ENCODE peak calls at places on chromosome 21, in five cellular contexts. O is psoas muscle; D is T-helper 1 cell; P is effector CD4-positive, alpha-beta T cell; N is SK-N-SH. M is an unnamed sample.

GRCh38 chr21:45990049-45990711 is 8.6 kb downstream of the COL6A1 start:
- DNase-seq in N (no peak), D (no peak), O (peak; percentile 14), P (peak; percentile 1), M (peak; percentile 22)

GRCh38 chr21:29904359-29905282 is 35.2 kb downstream of the GRIK1 start:
- DNase-seq in D (no peak), O (no peak), P (no peak), N (no peak), M (no peak)

GRCh38 chr21:45299864-45300785 is 12.4 kb upstream of the POFUT2 start:
- DNase-seq in P (no peak), D (no peak), N (no peak), O (no peak), M (no peak)

GRCh38 chr21:16514316-16514715 is 784.5 kb downstream of the USP25 start:
- DNase-seq in D (no peak), N (no peak), O (no peak), P (no peak), M (no peak)

GRCh38 chr21:43280949-43281633 is 112.3 kb downstream of the CRYAA start:
- DNase-seq in N (no peak), P (no peak), O (peak; percentile 12), D (no peak), M (peak; percentile 12)

GRCh38 chr21:18677632-18678031 is 274.0 kb upstream of the TMPRSS15 start:
- DNase-seq in D (no peak), O (no peak), N (no peak), P (no peak), M (no peak)

GRCh38 chr21:45997205-45997494 is 15.6 kb downstream of the COL6A1 start:
- DNase-seq in N (no peak), O (no peak), D (no peak), P (no peak), M (no peak)

GRCh38 chr21:16046625-16047340 is 317.0 kb downstream of the USP25 start:
- DNase-seq in D (no peak), O (no peak), N (no peak), P (no peak), M (no peak)

GRCh38 chr21:39451332-39452206 is at the start of gene SH3BGR:
- DNase-seq in P (no peak), N (peak; percentile 18), D (no peak), O (peak; percentile 70), M (peak; percentile 82)

GRCh38 chr21:43936186-43936967 is 71.4 kb downstream of the AGPAT3 start:
- DNase-seq in P (no peak), N (no peak), D (no peak), O (peak; percentile 26), M (no peak)

GRCh38 chr21:33064623-33064996 is 5.3 kb upstream of the OLIG1 start:
- DNase-seq in D (no peak), P (no peak), N (no peak), O (no peak), M (no peak)

GRCh38 chr21:45991606-45992301 is 10.2 kb downstream of the COL6A1 start:
- DNase-seq in N (no peak), P (peak; percentile 0), O (no peak), D (no peak), M (peak; percentile 23)

GRCh38 chr21:29680273-29680672 is 259.5 kb downstream of the GRIK1 start:
- DNase-seq in D (no peak), P (no peak), N (no peak), O (no peak), M (no peak)

GRCh38 chr21:32181415-32181814 is 97.4 kb downstream of the MIS18A start:
- DNase-seq in P (no peak), O (no peak), D (no peak), N (no peak), M (peak; percentile 51)

GRCh38 chr21:33070921-33071877 is 1.3 kb downstream of the OLIG1 start:
- DNase-seq in O (no peak), P (no peak), D (no peak), N (peak; percentile 22), M (no peak)

GRCh38 chr21:16587671-16588379 is 858.0 kb downstream of the USP25 start:
- DNase-seq in O (no peak), D (no peak), N (peak; percentile 52), P (no peak), M (no peak)

GRCh38 chr21:28776251-28776650 is 216.4 kb downstream of the LTN1 start:
- DNase-seq in D (no peak), P (no peak), O (no peak), N (no peak), M (no peak)

GRCh38 chr21:41638201-41638790 is 128.6 kb downstream of the RIPK4 start:
- DNase-seq in P (no peak), N (no peak), D (no peak), O (no peak), M (no peak)

GRCh38 chr21:33644383-33645074 is 2.2 kb downstream of the ITSN1 start:
- DNase-seq in D (no peak), P (no peak), O (peak; percentile 30), N (no peak), M (no peak)

GRCh38 chr21:42474043-42474831 is 21.8 kb downstream of the RSPH1 start:
- DNase-seq in D (no peak), N (peak; percentile 43), P (no peak), O (no peak), M (no peak)

GRCh38 chr21:36355071-36355680 is 30.0 kb upstream of the CHAF1B start:
- DNase-seq in N (no peak), O (no peak), D (no peak), P (no peak), M (no peak)

GRCh38 chr21:34592120-34592561 is 22.8 kb downstream of the RCAN1 start:
- DNase-seq in P (no peak), O (peak; percentile 27), D (no peak), N (no peak), M (peak; percentile 79)

GRCh38 chr21:38525454-38525853 is 27.2 kb upstream of the ERG start:
- DNase-seq in O (no peak), N (no peak), D (no peak), P (no peak), M (no peak)

GRCh38 chr21:43598416-43599120 is 60.7 kb downstream of the HSF2BP start:
- DNase-seq in N (no peak), O (no peak), P (no peak), D (no peak), M (no peak)

GRCh38 chr21:44291936-44292811 is 6.5 kb downstream of the AIRE start:
- DNase-seq in D (no peak), N (peak; percentile 73), P (no peak), O (peak; percentile 20), M (no peak)

GRCh38 chr21:45128613-45129226 is 54.3 kb downstream of the ADARB1 start:
- DNase-seq in P (peak; percentile 71), N (peak; percentile 87), O (peak; percentile 78), D (peak; percentile 65), M (peak; percentile 84)

GRCh38 chr21:26717146-26717739 is 128.0 kb downstream of the ADAMTS1 start:
- DNase-seq in P (no peak), N (peak; percentile 24), O (no peak), D (no peak), M (no peak)

GRCh38 chr21:46253610-46254124 is 25.1 kb upstream of the LSS start:
- DNase-seq in D (peak; percentile 14), N (no peak), P (no peak), O (no peak), M (no peak)

GRCh38 chr21:40054403-40054802 is 187.2 kb downstream of the PCP4 start:
- DNase-seq in N (no peak), O (no peak), P (no peak), D (no peak), M (peak; percentile 36)

GRCh38 chr21:34824314-34824713 is 155.5 kb downstream of the CLIC6 start:
- DNase-seq in P (no peak), D (no peak), N (no peak), O (no peak), M (no peak)

GRCh38 chr21:43188712-43189151 is 19.9 kb downstream of the CRYAA start:
- DNase-seq in N (no peak), O (no peak), P (no peak), D (no peak), M (peak; percentile 61)

GRCh38 chr21:34813266-34813886 is 144.6 kb downstream of the CLIC6 start:
- DNase-seq in N (no peak), D (no peak), O (no peak), P (no peak), M (no peak)

GRCh38 chr21:38815060-38815405 is 9.3 kb downstream of the ETS2 start:
- DNase-seq in N (no peak), D (no peak), P (no peak), O (no peak), M (no peak)

GRCh38 chr21:25639167-25639921 is at the start of gene JAM2:
- DNase-seq in O (peak; percentile 47), P (peak; percentile 21), N (peak; percentile 88), D (peak; percentile 29), M (peak; percentile 76)

GRCh38 chr21:36288651-36289243 is 31.2 kb upstream of the MORC3 start:
- DNase-seq in O (no peak), D (no peak), N (no peak), P (no peak), M (no peak)

GRCh38 chr21:28818663-28819278 is 173.9 kb downstream of the LTN1 start:
- DNase-seq in D (no peak), N (no peak), O (no peak), P (no peak), M (no peak)

GRCh38 chr21:42845296-42845965 is 33.9 kb downstream of the WDR4 start:
- DNase-seq in N (peak; percentile 5), O (no peak), D (no peak), P (no peak), M (peak; percentile 67)

M was measured in left ventricle myocardium superior.